ENCODE peak calls at places on chromosomes 6 and 20, in seven cellular contexts. J is NCI-H524; R is T-helper 17 cell; L is GM19239; M is stimulated activated CD4-positive, alpha-beta T cell treated with anti-CD3 and anti-CD28 coated beads, Interleukin-12 subunit alpha, Interleukin-12 subunit beta, amount 100 ng/mL, for 48 hours; U is HEK293T; F is stimulated activated CD8-positive, alpha-beta memory T cell treated with anti-CD3 and anti-CD28 coated beads, Interleukin-12 subunit alpha, Interleukin-12 subunit beta, amount 100 ng/mL, for 4 hours. N is an unnamed sample.

GRCh38 chr20:60037120-60037499 is 78.9 kb downstream of the CDH26 start:
- DNase-seq in J (no peak), R (no peak), L (no peak), M (no peak), U (no peak), F (no peak), N (no peak)

GRCh38 chr6:38215225-38215624 is 395.7 kb downstream of the ZFAND3 start:
- DNase-seq in J (no peak), R (no peak), L (no peak), M (no peak), U (no peak), F (no peak), N (no peak)

GRCh38 chr6:27545271-27546046 is 72.6 kb upstream of the ZNF184 start:
- DNase-seq in J (peak; percentile 69), R (no peak), L (no peak), M (peak; percentile 42), U (peak; percentile 50), F (no peak), N (no peak)

GRCh38 chr20:25233016-25233772 is 14.7 kb upstream of the PYGB start:
- DNase-seq in J (no peak), R (no peak), L (no peak), M (no peak), U (no peak), F (no peak), N (no peak)

GRCh38 chr6:1103027-1103426 is 208.9 kb upstream of the FOXQ1 start:
- DNase-seq in J (peak; percentile 89), R (no peak), L (no peak), M (no peak), U (no peak), F (no peak), N (no peak)

GRCh38 chr20:59810376-59811187 is 122.9 kb downstream of the SYCP2 start:
- DNase-seq in J (no peak), R (no peak), L (no peak), M (no peak), U (no peak), F (no peak), N (no peak)

GRCh38 chr20:4225778-4226177 is 210.4 kb upstream of the RNF24 start:
- DNase-seq in J (no peak), R (no peak), L (no peak), M (no peak), U (no peak), F (no peak), N (no peak)

GRCh38 chr6:125637207-125637606 is 112.2 kb upstream of the HEY2 start:
- DNase-seq in J (no peak), R (no peak), L (no peak), M (no peak), U (no peak), F (no peak), N (no peak)

GRCh38 chr6:54899442-54899841 is 52.9 kb downstream of the FAM83B start:
- DNase-seq in J (no peak), R (no peak), L (no peak), M (no peak), U (no peak), F (no peak), N (no peak)